ENCODE peak calls at places on chromosomes 2 and 18, in eight cellular contexts. One of them, this sample, is unnamed.

GRCh38 chr2:65277791-65278449 is 50.3 kb downstream of the ACTR2 start:
- DNase-seq in OCI-LY7: no peak
- DNase-seq in KBM-7: no peak
- DNase-seq in activated naive CD4-positive, alpha-beta T cell treated with anti-CD3 and anti-CD28 coated beads for 36 hours: no peak
- DNase-seq in ACHN: peak
- DNase-seq in ELR: peak
- DNase-seq in activated gamma-delta T cell treated with Interleukin-2 at 50 U/mL for 16 hours: no peak
- DNase-seq in HL-60: no peak
- DNase-seq in this sample: no peak

GRCh38 chr18:11308499-11308898 is 159.1 kb upstream of the PIEZO2 start:
- DNase-seq in OCI-LY7: no peak
- DNase-seq in KBM-7: peak
- DNase-seq in activated naive CD4-positive, alpha-beta T cell treated with anti-CD3 and anti-CD28 coated beads for 36 hours: no peak
- DNase-seq in ACHN: no peak
- DNase-seq in ELR: peak
- DNase-seq in activated gamma-delta T cell treated with Interleukin-2 at 50 U/mL for 16 hours: no peak
- DNase-seq in HL-60: no peak
- DNase-seq in this sample: no peak

GRCh38 chr2:171365778-171366177 is 68.0 kb downstream of the METTL8 start:
- DNase-seq in OCI-LY7: no peak
- DNase-seq in KBM-7: no peak
- DNase-seq in activated naive CD4-positive, alpha-beta T cell treated with anti-CD3 and anti-CD28 coated beads for 36 hours: no peak
- DNase-seq in ACHN: no peak
- DNase-seq in ELR: no peak
- DNase-seq in activated gamma-delta T cell treated with Interleukin-2 at 50 U/mL for 16 hours: no peak
- DNase-seq in HL-60: no peak
- DNase-seq in this sample: no peak

GRCh38 chr2:180980943-180981898 is 816 bp downstream of the UBE2E3 start:
- DNase-seq in OCI-LY7: peak
- DNase-seq in KBM-7: peak
- DNase-seq in activated naive CD4-positive, alpha-beta T cell treated with anti-CD3 and anti-CD28 coated beads for 36 hours: peak
- DNase-seq in ACHN: peak
- DNase-seq in ELR: peak
- DNase-seq in activated gamma-delta T cell treated with Interleukin-2 at 50 U/mL for 16 hours: peak
- DNase-seq in HL-60: no peak
- DNase-seq in this sample: no peak

GRCh38 chr2:36812196-36812595 is 115.7 kb downstream of the VIT start:
- DNase-seq in OCI-LY7: no peak
- DNase-seq in KBM-7: no peak
- DNase-seq in activated naive CD4-positive, alpha-beta T cell treated with anti-CD3 and anti-CD28 coated beads for 36 hours: no peak
- DNase-seq in ACHN: peak
- DNase-seq in ELR: peak
- DNase-seq in activated gamma-delta T cell treated with Interleukin-2 at 50 U/mL for 16 hours: no peak
- DNase-seq in HL-60: no peak
- DNase-seq in this sample: no peak

GRCh38 chr2:20942538-20943223 is 101.2 kb downstream of the APOB start:
- DNase-seq in OCI-LY7: no peak
- DNase-seq in KBM-7: no peak
- DNase-seq in activated naive CD4-positive, alpha-beta T cell treated with anti-CD3 and anti-CD28 coated beads for 36 hours: no peak
- DNase-seq in ACHN: no peak
- DNase-seq in ELR: no peak
- DNase-seq in activated gamma-delta T cell treated with Interleukin-2 at 50 U/mL for 16 hours: no peak
- DNase-seq in HL-60: no peak
- DNase-seq in this sample: no peak

GRCh38 chr2:180872256-180872655 is 108.1 kb upstream of the UBE2E3 start:
- DNase-seq in OCI-LY7: no peak
- DNase-seq in KBM-7: no peak
- DNase-seq in activated naive CD4-positive, alpha-beta T cell treated with anti-CD3 and anti-CD28 coated beads for 36 hours: no peak
- DNase-seq in ACHN: no peak
- DNase-seq in ELR: peak
- DNase-seq in activated gamma-delta T cell treated with Interleukin-2 at 50 U/mL for 16 hours: no peak
- DNase-seq in HL-60: no peak
- DNase-seq in this sample: no peak

GRCh38 chr2:239268082-239268481 is 132.7 kb downstream of the HDAC4 start:
- DNase-seq in OCI-LY7: no peak
- DNase-seq in KBM-7: no peak
- DNase-seq in activated naive CD4-positive, alpha-beta T cell treated with anti-CD3 and anti-CD28 coated beads for 36 hours: no peak
- DNase-seq in ACHN: no peak
- DNase-seq in ELR: no peak
- DNase-seq in activated gamma-delta T cell treated with Interleukin-2 at 50 U/mL for 16 hours: no peak
- DNase-seq in HL-60: no peak
- DNase-seq in this sample: no peak

GRCh38 chr2:201580486-201580885 is 62.8 kb downstream of the TMEM237 start:
- DNase-seq in OCI-LY7: no peak
- DNase-seq in KBM-7: no peak
- DNase-seq in activated naive CD4-positive, alpha-beta T cell treated with anti-CD3 and anti-CD28 coated beads for 36 hours: no peak
- DNase-seq in ACHN: no peak
- DNase-seq in ELR: peak
- DNase-seq in activated gamma-delta T cell treated with Interleukin-2 at 50 U/mL for 16 hours: no peak
- DNase-seq in HL-60: peak
- DNase-seq in this sample: no peak

GRCh38 chr2:212156114-212156513 is 382.5 kb downstream of the ERBB4 start:
- DNase-seq in OCI-LY7: no peak
- DNase-seq in KBM-7: no peak
- DNase-seq in activated naive CD4-positive, alpha-beta T cell treated with anti-CD3 and anti-CD28 coated beads for 36 hours: no peak
- DNase-seq in ACHN: no peak
- DNase-seq in ELR: no peak
- DNase-seq in activated gamma-delta T cell treated with Interleukin-2 at 50 U/mL for 16 hours: no peak
- DNase-seq in HL-60: no peak
- DNase-seq in this sample: no peak

GRCh38 chr2:212357606-212358005 is 181.0 kb downstream of the ERBB4 start:
- DNase-seq in OCI-LY7: no peak
- DNase-seq in KBM-7: no peak
- DNase-seq in activated naive CD4-positive, alpha-beta T cell treated with anti-CD3 and anti-CD28 coated beads for 36 hours: no peak
- DNase-seq in ACHN: no peak
- DNase-seq in ELR: no peak
- DNase-seq in activated gamma-delta T cell treated with Interleukin-2 at 50 U/mL for 16 hours: no peak
- DNase-seq in HL-60: no peak
- DNase-seq in this sample: no peak

GRCh38 chr2:47288864-47289263 is 114.1 kb upstream of the MSH2 start:
- DNase-seq in OCI-LY7: no peak
- DNase-seq in KBM-7: no peak
- DNase-seq in activated naive CD4-positive, alpha-beta T cell treated with anti-CD3 and anti-CD28 coated beads for 36 hours: no peak
- DNase-seq in ACHN: no peak
- DNase-seq in ELR: peak
- DNase-seq in activated gamma-delta T cell treated with Interleukin-2 at 50 U/mL for 16 hours: no peak
- DNase-seq in HL-60: peak
- DNase-seq in this sample: no peak

GRCh38 chr2:85644909-85645308 is 23.1 kb downstream of the SFTPB start:
- DNase-seq in OCI-LY7: no peak
- DNase-seq in KBM-7: no peak
- DNase-seq in activated naive CD4-positive, alpha-beta T cell treated with anti-CD3 and anti-CD28 coated beads for 36 hours: no peak
- DNase-seq in ACHN: no peak
- DNase-seq in ELR: no peak
- DNase-seq in activated gamma-delta T cell treated with Interleukin-2 at 50 U/mL for 16 hours: no peak
- DNase-seq in HL-60: no peak
- DNase-seq in this sample: no peak

GRCh38 chr2:187453078-187453641 is 5.1 kb upstream of the CALCRL start:
- DNase-seq in OCI-LY7: no peak
- DNase-seq in KBM-7: peak
- DNase-seq in activated naive CD4-positive, alpha-beta T cell treated with anti-CD3 and anti-CD28 coated beads for 36 hours: no peak
- DNase-seq in ACHN: peak
- DNase-seq in ELR: peak
- DNase-seq in activated gamma-delta T cell treated with Interleukin-2 at 50 U/mL for 16 hours: no peak
- DNase-seq in HL-60: no peak
- DNase-seq in this sample: no peak

This sample was measured in ascending aorta.